ENCODE peak calls at places on chromosomes 3 and 15, in seven cellular contexts. U, M, E, D, T, L and J are unnamed samples.

GRCh38 chr3:89113344-89113743 is 5.9 kb downstream of the EPHA3 start:
- DNase-seq in U (no peak), M (no peak), E (no peak), D (no peak), T (no peak), L (no peak), J (no peak)

GRCh38 chr3:183807329-183807728 is 18.0 kb downstream of the MAP6D1 start:
- DNase-seq in U (no peak), M (no peak), E (no peak), D (no peak), T (no peak), L (no peak), J (no peak)

GRCh38 chr3:14462738-14463137 is 60.3 kb downstream of the SLC6A6 start:
- DNase-seq in U (no peak), M (no peak), E (no peak), D (no peak), T (no peak), L (peak), J (no peak)

GRCh38 chr15:90583471-90584252 is 53.9 kb downstream of the CRTC3 start:
- DNase-seq in U (no peak), M (no peak), E (no peak), D (no peak), T (no peak), L (no peak), J (peak)

GRCh38 chr3:63364909-63365308 is 86.8 kb downstream of the SYNPR start:
- DNase-seq in U (peak), M (no peak), E (no peak), D (no peak), T (no peak), L (peak), J (peak)

GRCh38 chr3:22117091-22117490 is 366.1 kb upstream of the ZNF385D start:
- DNase-seq in U (no peak), M (no peak), E (no peak), D (no peak), T (no peak), L (no peak), J (no peak)

GRCh38 chr15:81256916-81257315 is 60.2 kb downstream of the IL16 start:
- DNase-seq in U (peak), M (peak), E (peak), D (no peak), T (no peak), L (peak), J (peak)

GRCh38 chr3:196127308-196128040 is 45.6 kb upstream of the TFRC start:
- DNase-seq in U (peak), M (no peak), E (no peak), D (no peak), T (no peak), L (peak), J (no peak)

GRCh38 chr3:132561003-132561402 is 36.1 kb upstream of the ACKR4 start:
- DNase-seq in U (no peak), M (no peak), E (no peak), D (no peak), T (no peak), L (no peak), J (no peak)